ENCODE peak calls at places on chromosomes 3 and 15, in seven cellular contexts. One of them, this sample, is unnamed.

GRCh38 chr3:118890186-118890585 is 144.5 kb downstream of the IGSF11 start:
- DNase-seq in cardiac fibroblast: no peak
- DNase-seq in HCT116: no peak
- DNase-seq in upper lobe of right lung: no peak
- DNase-seq in GM12865: no peak
- DNase-seq in left ventricle myocardium inferior: no peak
- DNase-seq in lower lobe of right lung: no peak
- DNase-seq in this sample: no peak

GRCh38 chr3:34260266-34260990 is 462.0 kb downstream of the PDCD6IP start:
- DNase-seq in upper lobe of right lung: no peak
- DNase-seq in lower lobe of right lung: peak
- DNase-seq in left ventricle myocardium inferior: peak
- DNase-seq in cardiac fibroblast: peak
- DNase-seq in HCT116: peak
- DNase-seq in GM12865: peak
- DNase-seq in this sample: peak

GRCh38 chr3:114093596-114093995 is 37.1 kb downstream of the QTRT2 start:
- DNase-seq in GM12865: no peak
- DNase-seq in left ventricle myocardium inferior: no peak
- DNase-seq in HCT116: peak
- DNase-seq in cardiac fibroblast: peak
- DNase-seq in lower lobe of right lung: no peak
- DNase-seq in upper lobe of right lung: no peak
- DNase-seq in this sample: peak

GRCh38 chr3:36212291-36212690 is 168.0 kb upstream of the STAC start:
- DNase-seq in GM12865: no peak
- DNase-seq in HCT116: no peak
- DNase-seq in lower lobe of right lung: no peak
- DNase-seq in cardiac fibroblast: peak
- DNase-seq in upper lobe of right lung: no peak
- DNase-seq in left ventricle myocardium inferior: no peak
- DNase-seq in this sample: no peak

GRCh38 chr15:39077998-39078397 is 502.9 kb upstream of the THBS1 start:
- DNase-seq in left ventricle myocardium inferior: no peak
- DNase-seq in HCT116: no peak
- DNase-seq in upper lobe of right lung: no peak
- DNase-seq in cardiac fibroblast: peak
- DNase-seq in lower lobe of right lung: no peak
- DNase-seq in GM12865: no peak
- DNase-seq in this sample: no peak

GRCh38 chr3:193852901-193853300 is 259.9 kb downstream of the OPA1 start:
- DNase-seq in left ventricle myocardium inferior: no peak
- DNase-seq in lower lobe of right lung: no peak
- DNase-seq in cardiac fibroblast: no peak
- DNase-seq in GM12865: no peak
- DNase-seq in upper lobe of right lung: no peak
- DNase-seq in HCT116: no peak
- DNase-seq in this sample: no peak

GRCh38 chr15:29123171-29123570 is 146.5 kb downstream of the NSMCE3 start:
- DNase-seq in cardiac fibroblast: no peak
- DNase-seq in left ventricle myocardium inferior: peak
- DNase-seq in lower lobe of right lung: peak
- DNase-seq in upper lobe of right lung: no peak
- DNase-seq in HCT116: no peak
- DNase-seq in GM12865: no peak
- DNase-seq in this sample: no peak

GRCh38 chr15:74365619-74366445 is 1.6 kb downstream of the CYP11A1 start:
- DNase-seq in left ventricle myocardium inferior: peak
- DNase-seq in upper lobe of right lung: peak
- DNase-seq in cardiac fibroblast: peak
- DNase-seq in lower lobe of right lung: peak
- DNase-seq in GM12865: no peak
- DNase-seq in HCT116: no peak
- DNase-seq in this sample: no peak

GRCh38 chr3:99249627-99250026 is 348.1 kb upstream of the DCBLD2 start:
- DNase-seq in GM12865: no peak
- DNase-seq in left ventricle myocardium inferior: no peak
- DNase-seq in HCT116: no peak
- DNase-seq in upper lobe of right lung: no peak
- DNase-seq in cardiac fibroblast: no peak
- DNase-seq in lower lobe of right lung: no peak
- DNase-seq in this sample: no peak

GRCh38 chr15:68402432-68403160 is 29.4 kb downstream of the ITGA11 start:
- DNase-seq in HCT116: no peak
- DNase-seq in left ventricle myocardium inferior: no peak
- DNase-seq in lower lobe of right lung: no peak
- DNase-seq in upper lobe of right lung: peak
- DNase-seq in cardiac fibroblast: no peak
- DNase-seq in GM12865: no peak
- DNase-seq in this sample: no peak

DNA sequence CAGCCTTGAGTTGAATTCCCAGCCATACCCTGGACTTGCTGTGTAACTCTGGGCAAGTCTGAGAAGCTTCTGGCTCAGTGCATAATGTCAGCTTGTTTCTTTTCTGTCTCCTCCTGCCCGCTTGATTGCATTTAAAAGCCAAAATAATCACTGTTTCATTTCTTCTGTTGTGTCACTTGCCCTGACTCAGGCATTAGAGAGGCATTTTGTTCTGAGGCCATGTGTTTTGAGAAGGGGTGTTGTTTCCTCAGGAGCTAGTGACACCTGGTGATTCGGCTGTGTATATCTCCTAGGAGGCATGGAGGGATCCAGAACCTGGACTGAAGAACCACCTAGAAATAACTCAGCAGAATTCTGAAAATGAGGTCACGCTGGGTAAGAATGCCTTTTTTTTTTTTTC is 16.0 kb downstream of the WDR73 start:
- DNase-seq in cardiac fibroblast: peak
- DNase-seq in lower lobe of right lung: no peak
- DNase-seq in left ventricle myocardium inferior: no peak
- DNase-seq in upper lobe of right lung: no peak
- DNase-seq in HCT116: no peak
- DNase-seq in GM12865: no peak
- DNase-seq in this sample: no peak
- TF ChIP-seq CTCF in cardiac fibroblast: no peak
- TF ChIP-seq CTCF in lower lobe of right lung: no peak
- TF ChIP-seq CTCF in left ventricle myocardium inferior: no peak
- TF ChIP-seq CTCF in upper lobe of right lung: no peak
- TF ChIP-seq CTCF in HCT116: peak
- TF ChIP-seq CTCF in GM12865: no peak
- TF ChIP-seq CTCF in this sample: peak

GRCh38 chr15:48800811-48801460 is 9.9 kb downstream of the CEP152 start:
- DNase-seq in cardiac fibroblast: peak
- DNase-seq in lower lobe of right lung: no peak
- DNase-seq in GM12865: peak
- DNase-seq in upper lobe of right lung: no peak
- DNase-seq in left ventricle myocardium inferior: no peak
- DNase-seq in HCT116: no peak
- DNase-seq in this sample: no peak

GRCh38 chr15:48800245-48800644 is 10.6 kb downstream of the CEP152 start:
- DNase-seq in lower lobe of right lung: no peak
- DNase-seq in upper lobe of right lung: no peak
- DNase-seq in cardiac fibroblast: no peak
- DNase-seq in GM12865: no peak
- DNase-seq in HCT116: no peak
- DNase-seq in left ventricle myocardium inferior: no peak
- DNase-seq in this sample: no peak

GRCh38 chr15:48803877-48804276 is 7.0 kb downstream of the CEP152 start:
- DNase-seq in GM12865: no peak
- DNase-seq in left ventricle myocardium inferior: no peak
- DNase-seq in upper lobe of right lung: no peak
- DNase-seq in cardiac fibroblast: no peak
- DNase-seq in HCT116: no peak
- DNase-seq in lower lobe of right lung: no peak
- DNase-seq in this sample: no peak

GRCh38 chr15:48802867-48803266 is 8.0 kb downstream of the CEP152 start:
- DNase-seq in cardiac fibroblast: peak
- DNase-seq in GM12865: no peak
- DNase-seq in upper lobe of right lung: no peak
- DNase-seq in left ventricle myocardium inferior: no peak
- DNase-seq in HCT116: no peak
- DNase-seq in lower lobe of right lung: no peak
- DNase-seq in this sample: no peak

GRCh38 chr15:48802257-48802656 is 8.6 kb downstream of the CEP152 start:
- DNase-seq in left ventricle myocardium inferior: no peak
- DNase-seq in lower lobe of right lung: no peak
- DNase-seq in HCT116: no peak
- DNase-seq in upper lobe of right lung: no peak
- DNase-seq in GM12865: peak
- DNase-seq in cardiac fibroblast: no peak
- DNase-seq in this sample: no peak
- H3K4me3 ChIP-seq in left ventricle myocardium inferior: no peak
- H3K4me3 ChIP-seq in lower lobe of right lung: no peak
- H3K4me3 ChIP-seq in HCT116: no peak
- H3K4me3 ChIP-seq in upper lobe of right lung: no peak
- H3K4me3 ChIP-seq in GM12865: no peak
- H3K4me3 ChIP-seq in cardiac fibroblast: no peak
- H3K4me3 ChIP-seq in this sample: no peak

GRCh38 chr3:87006844-87007439 is 16.0 kb upstream of the VGLL3 start:
- DNase-seq in left ventricle myocardium inferior: no peak
- DNase-seq in upper lobe of right lung: no peak
- DNase-seq in lower lobe of right lung: no peak
- DNase-seq in GM12865: no peak
- DNase-seq in cardiac fibroblast: peak
- DNase-seq in HCT116: no peak
- DNase-seq in this sample: peak
- TF ChIP-seq CTCF in left ventricle myocardium inferior: peak
- TF ChIP-seq CTCF in upper lobe of right lung: peak
- TF ChIP-seq CTCF in lower lobe of right lung: no peak
- TF ChIP-seq CTCF in GM12865: no peak
- TF ChIP-seq CTCF in cardiac fibroblast: peak
- TF ChIP-seq CTCF in HCT116: peak
- TF ChIP-seq CTCF in this sample: peak

GRCh38 chr15:41512078-41512394 is 1.6 kb downstream of the LTK start:
- DNase-seq in HCT116: no peak
- DNase-seq in cardiac fibroblast: no peak
- DNase-seq in upper lobe of right lung: no peak
- DNase-seq in left ventricle myocardium inferior: no peak
- DNase-seq in GM12865: no peak
- DNase-seq in lower lobe of right lung: no peak
- DNase-seq in this sample: no peak
- H3K4me3 ChIP-seq in HCT116: no peak
- H3K4me3 ChIP-seq in cardiac fibroblast: no peak
- H3K4me3 ChIP-seq in upper lobe of right lung: peak
- H3K4me3 ChIP-seq in left ventricle myocardium inferior: peak
- H3K4me3 ChIP-seq in GM12865: no peak
- H3K4me3 ChIP-seq in lower lobe of right lung: peak
- H3K4me3 ChIP-seq in this sample: no peak

GRCh38 chr3:107272885-107273284 is 104.4 kb upstream of the CCDC54 start:
- DNase-seq in cardiac fibroblast: no peak
- DNase-seq in lower lobe of right lung: no peak
- DNase-seq in GM12865: no peak
- DNase-seq in left ventricle myocardium inferior: no peak
- DNase-seq in upper lobe of right lung: no peak
- DNase-seq in HCT116: no peak
- DNase-seq in this sample: no peak
- TF ChIP-seq CTCF in cardiac fibroblast: no peak
- TF ChIP-seq CTCF in lower lobe of right lung: no peak
- TF ChIP-seq CTCF in GM12865: no peak
- TF ChIP-seq CTCF in left ventricle myocardium inferior: no peak
- TF ChIP-seq CTCF in upper lobe of right lung: no peak
- TF ChIP-seq CTCF in HCT116: no peak
- TF ChIP-seq CTCF in this sample: peak

GRCh38 chr3:126017310-126017709 is 48.3 kb downstream of the ROPN1B start:
- DNase-seq in GM12865: no peak
- DNase-seq in left ventricle myocardium inferior: no peak
- DNase-seq in lower lobe of right lung: no peak
- DNase-seq in cardiac fibroblast: no peak
- DNase-seq in HCT116: no peak
- DNase-seq in upper lobe of right lung: peak
- DNase-seq in this sample: no peak

GRCh38 chr3:126018545-126018944 is 49.6 kb downstream of the ROPN1B start:
- DNase-seq in cardiac fibroblast: no peak
- DNase-seq in lower lobe of right lung: no peak
- DNase-seq in upper lobe of right lung: no peak
- DNase-seq in HCT116: no peak
- DNase-seq in GM12865: no peak
- DNase-seq in left ventricle myocardium inferior: no peak
- DNase-seq in this sample: no peak

GRCh38 chr3:126014252-126014651 is 45.3 kb downstream of the ROPN1B start:
- DNase-seq in HCT116: no peak
- DNase-seq in upper lobe of right lung: peak
- DNase-seq in GM12865: no peak
- DNase-seq in left ventricle myocardium inferior: no peak
- DNase-seq in cardiac fibroblast: peak
- DNase-seq in lower lobe of right lung: no peak
- DNase-seq in this sample: no peak

GRCh38 chr3:126015075-126015474 is 46.1 kb downstream of the ROPN1B start:
- DNase-seq in left ventricle myocardium inferior: no peak
- DNase-seq in upper lobe of right lung: peak
- DNase-seq in GM12865: no peak
- DNase-seq in lower lobe of right lung: no peak
- DNase-seq in cardiac fibroblast: no peak
- DNase-seq in HCT116: no peak
- DNase-seq in this sample: no peak

DNA sequence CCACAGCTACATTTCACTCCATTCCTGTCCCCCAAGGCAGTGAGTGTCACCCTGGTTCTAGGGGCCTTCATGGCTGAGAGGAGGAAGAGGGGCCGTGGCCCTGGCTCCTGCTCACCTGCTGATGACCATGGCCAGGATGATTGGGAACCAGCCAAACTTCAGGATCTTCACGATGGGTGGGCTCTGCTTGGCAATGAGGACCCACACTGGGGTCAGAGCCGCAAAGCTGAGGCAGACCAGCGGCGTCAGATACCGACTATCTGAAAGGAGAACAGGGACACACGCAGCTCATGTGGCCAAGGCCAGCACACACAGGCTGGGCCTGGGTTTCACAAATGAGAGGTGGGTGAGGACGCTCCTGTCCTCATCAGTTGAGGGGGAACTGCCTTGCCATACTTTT is 47.6 kb downstream of the ROPN1B start:
- DNase-seq in left ventricle myocardium inferior: no peak
- DNase-seq in HCT116: no peak
- DNase-seq in GM12865: no peak
- DNase-seq in upper lobe of right lung: peak
- DNase-seq in lower lobe of right lung: no peak
- DNase-seq in cardiac fibroblast: no peak
- DNase-seq in this sample: no peak
- H3K4me3 ChIP-seq in left ventricle myocardium inferior: no peak
- H3K4me3 ChIP-seq in HCT116: no peak
- H3K4me3 ChIP-seq in GM12865: no peak
- H3K4me3 ChIP-seq in upper lobe of right lung: no peak
- H3K4me3 ChIP-seq in lower lobe of right lung: no peak
- H3K4me3 ChIP-seq in cardiac fibroblast: no peak
- H3K4me3 ChIP-seq in this sample: no peak

GRCh38 chr3:49607796-49608195 is 53.5 kb downstream of the BSN start:
- DNase-seq in lower lobe of right lung: no peak
- DNase-seq in cardiac fibroblast: no peak
- DNase-seq in upper lobe of right lung: peak
- DNase-seq in HCT116: no peak
- DNase-seq in GM12865: no peak
- DNase-seq in left ventricle myocardium inferior: no peak
- DNase-seq in this sample: no peak
- TF ChIP-seq CTCF in lower lobe of right lung: peak
- TF ChIP-seq CTCF in cardiac fibroblast: peak
- TF ChIP-seq CTCF in upper lobe of right lung: peak
- TF ChIP-seq CTCF in HCT116: peak
- TF ChIP-seq CTCF in GM12865: peak
- TF ChIP-seq CTCF in left ventricle myocardium inferior: no peak
- TF ChIP-seq CTCF in this sample: peak